ENCODE peak calls at places on chromosomes 4 and X, in four cellular contexts. F is adrenal gland, U is H1, H is transverse colon. B is an unnamed sample.

GRCh38 chr4:23149815-23150214 is 457.1 kb downstream of the GBA3 start:
- DNase-seq in H (no peak), U (no peak), F (no peak), B (no peak)

GRCh38 chrX:53262918-53263394 is 18.4 kb downstream of the IQSEC2 start:
- DNase-seq in F (no peak), U (no peak), H (no peak), B (peak)

GRCh38 chr4:118265312-118266144 is 87.3 kb downstream of the PRSS12 start:
- DNase-seq in F (no peak), H (peak), U (no peak), B (no peak)

GRCh38 chrX:40169193-40170086 is 71.7 kb upstream of the BCOR start:
- DNase-seq in U (peak), H (peak), F (peak), B (peak)

GRCh38 chr4:66357316-66357715 is 687.0 kb upstream of the EPHA5 start:
- DNase-seq in F (no peak), U (no peak), H (no peak), B (no peak)

GRCh38 chr4:7854697-7855370 is 84.8 kb downstream of the AFAP1 start:
- DNase-seq in U (no peak), H (no peak), F (no peak), B (no peak)

GRCh38 chr4:109820563-109820962 is 5.0 kb downstream of the GAR1 start:
- DNase-seq in H (no peak), U (no peak), F (no peak), B (no peak)

GRCh38 chrX:153646620-153647373 is at the start of gene DUSP9:
- DNase-seq in F (peak), H (no peak), U (no peak), B (peak)

GRCh38 chr4:47528651-47529050 is 43.6 kb downstream of the ATP10D start:
- DNase-seq in F (no peak), H (no peak), U (no peak), B (no peak)

GRCh38 chr4:4694296-4694772 is 152.5 kb upstream of the STX18 start:
- DNase-seq in H (no peak), F (peak), U (peak), B (peak)

GRCh38 chr4:140254656-140255299 is 100.8 kb upstream of the MAML3 start:
- DNase-seq in F (no peak), H (no peak), U (no peak), B (no peak)

DNA sequence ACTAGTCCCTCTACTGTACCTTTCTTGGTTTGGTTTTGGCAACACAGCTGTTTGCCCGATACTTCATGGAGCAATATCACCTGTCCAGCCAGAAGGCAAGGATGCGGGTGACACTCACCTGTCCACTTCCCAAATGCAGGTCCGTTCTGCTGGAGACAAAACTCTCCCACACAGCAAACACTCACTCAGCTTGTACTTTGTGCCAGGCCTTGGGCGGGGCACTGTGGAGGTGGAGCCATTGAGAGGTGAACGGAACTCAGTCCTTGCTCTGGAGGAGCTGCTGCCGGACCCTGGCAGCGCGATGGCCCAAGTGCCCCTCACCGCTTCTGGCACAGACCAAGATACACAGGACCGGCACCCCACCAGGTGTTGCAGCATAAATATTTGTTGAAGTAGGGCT is 15.3 kb upstream of the HMGB3 start:
- DNase-seq in H (peak), U (no peak), F (no peak), B (no peak)
- TF ChIP-seq POLR2A in H (no peak), U (no peak), F (no peak), B (no peak)

GRCh38 chr4:36241771-36242170 is 2.5 kb downstream of the ARAP2 start:
- DNase-seq in F (no peak), H (no peak), U (no peak), B (no peak)

GRCh38 chr4:36249605-36250004 is 5.3 kb upstream of the ARAP2 start:
- DNase-seq in U (no peak), H (no peak), F (no peak), B (no peak)

GRCh38 chr4:36243355-36244256 is 708 bp downstream of the ARAP2 start:
- DNase-seq in F (peak), U (peak), H (peak), B (no peak)

GRCh38 chr4:36242629-36243354 is 1.5 kb downstream of the ARAP2 start:
- DNase-seq in F (no peak), U (no peak), H (no peak), B (no peak)

DNA sequence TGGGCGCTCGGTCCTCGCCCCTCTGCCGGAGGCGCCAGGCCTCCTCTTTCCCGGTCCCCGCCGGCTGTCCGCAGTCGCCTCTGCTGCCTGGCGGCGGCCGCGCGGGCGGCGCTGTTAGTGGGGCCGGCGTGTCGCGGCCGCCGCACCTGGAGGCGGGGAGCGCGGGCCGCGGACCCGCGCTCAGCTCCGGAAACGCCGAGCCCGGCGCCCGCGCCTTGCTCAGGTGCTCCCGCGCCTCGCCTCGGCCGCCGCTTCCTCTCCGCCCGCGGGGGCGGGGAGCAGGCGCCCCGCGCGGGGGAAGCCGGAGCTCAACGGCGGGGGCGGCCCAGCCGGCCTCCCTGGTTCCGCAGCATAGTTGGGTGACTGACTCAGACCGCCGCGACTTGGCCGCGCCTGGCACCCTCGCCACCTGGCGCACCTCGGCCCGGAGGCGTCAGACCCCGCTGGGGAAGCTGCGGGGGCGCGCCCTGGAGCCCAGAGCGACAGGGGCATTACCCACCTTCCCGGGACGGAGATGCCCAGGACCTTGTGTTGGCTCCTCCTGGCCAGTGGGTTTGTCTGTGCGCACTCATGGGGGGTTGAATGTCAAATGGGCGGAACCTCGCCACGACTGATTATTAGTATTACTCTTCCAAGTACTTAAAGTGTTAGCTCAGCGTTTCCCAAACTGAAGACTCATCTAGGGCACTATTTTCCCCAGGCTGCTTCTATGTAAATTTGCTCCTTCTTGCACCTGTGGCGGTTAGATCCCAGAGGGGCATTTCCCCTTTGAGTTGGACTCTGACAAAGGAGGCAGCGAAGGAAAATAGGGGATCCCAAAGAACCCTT is at the start of gene ARAP2:
- DNase-seq in F (peak), H (peak), U (peak), B (peak)
- TF ChIP-seq CTCF in F (no peak), H (peak), U (peak), B (peak)

GRCh38 chr4:165381821-165382373 is 3.1 kb downstream of the CPE start:
- DNase-seq in F (no peak), U (no peak), H (no peak), B (no peak)

GRCh38 chr4:165375465-165375864 is 3.3 kb upstream of the CPE start:
- DNase-seq in F (no peak), U (no peak), H (no peak), B (no peak)

GRCh38 chr4:165378398-165378762 is 428 bp upstream of the CPE start:
- DNase-seq in U (no peak), F (no peak), H (no peak), B (no peak)

GRCh38 chr4:165379662-165380061 is 854 bp downstream of the CPE start:
- DNase-seq in U (peak), F (no peak), H (no peak), B (no peak)

GRCh38 chr4:165378763-165379631 is at the start of gene CPE:
- DNase-seq in H (peak), U (peak), F (peak), B (peak)
- TF ChIP-seq POLR2A in H (peak), U (peak), F (peak), B (no peak)

GRCh38 chrX:74490249-74490648 is 69.0 kb downstream of the SLC16A2 start:
- DNase-seq in F (no peak), H (no peak), U (no peak), B (peak)

GRCh38 chrX:74493806-74494205 is 72.5 kb downstream of the SLC16A2 start:
- DNase-seq in U (no peak), F (no peak), H (no peak), B (no peak)

GRCh38 chrX:74492720-74493201 is 71.5 kb downstream of the SLC16A2 start:
- DNase-seq in H (no peak), F (no peak), U (peak), B (peak)
- TF ChIP-seq CTCF in H (no peak), F (no peak), U (peak), B (no peak)

DNA sequence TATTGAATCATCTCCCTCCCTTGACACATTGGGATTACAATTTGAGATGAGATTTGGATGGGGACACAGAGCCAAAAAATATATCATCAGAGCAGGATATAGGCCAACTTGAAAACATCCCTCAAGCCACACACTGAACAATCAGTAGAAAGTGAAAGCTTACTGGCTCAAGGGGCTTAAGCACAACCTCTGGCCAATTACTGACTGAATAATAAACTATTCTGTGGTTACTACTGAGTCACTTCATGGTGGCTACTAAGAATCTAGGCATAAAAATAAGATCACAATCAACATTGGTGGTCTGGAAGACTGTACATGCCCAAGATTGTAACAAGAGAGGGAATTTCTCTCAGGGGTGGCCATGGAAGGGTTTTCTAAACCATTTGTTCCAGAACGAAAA is 27.4 kb upstream of the GPR174 start:
- DNase-seq in U (no peak), H (no peak), F (no peak), B (no peak)
- TF ChIP-seq POLR2A in U (no peak), H (no peak), F (no peak), B (no peak)

GRCh38 chrX:135522878-135523693 is 2.6 kb downstream of the INTS6L start:
- DNase-seq in U (no peak), F (no peak), H (no peak), B (peak)

GRCh38 chrX:135520022-135520552 is 373 bp upstream of the INTS6L start:
- DNase-seq in H (no peak), U (no peak), F (no peak), B (no peak)

GRCh38 chrX:135522132-135522530 is 1.7 kb downstream of the INTS6L start:
- DNase-seq in H (no peak), U (no peak), F (no peak), B (no peak)

GRCh38 chrX:135520553-135521404 is at the start of gene INTS6L:
- DNase-seq in H (peak), U (peak), F (peak), B (peak)

GRCh38 chrX:135521405-135522131 is 1.1 kb downstream of the INTS6L start:
- DNase-seq in F (peak), U (peak), H (peak), B (peak)
- TF ChIP-seq CTCF in F (no peak), U (no peak), H (no peak), B (no peak)

GRCh38 chr4:145938618-145939177 is at the start of gene ZNF827:
- DNase-seq in H (peak), F (peak), U (peak), B (peak)
- TF ChIP-seq POLR2A in H (peak), F (no peak), U (peak), B (no peak)

DNA sequence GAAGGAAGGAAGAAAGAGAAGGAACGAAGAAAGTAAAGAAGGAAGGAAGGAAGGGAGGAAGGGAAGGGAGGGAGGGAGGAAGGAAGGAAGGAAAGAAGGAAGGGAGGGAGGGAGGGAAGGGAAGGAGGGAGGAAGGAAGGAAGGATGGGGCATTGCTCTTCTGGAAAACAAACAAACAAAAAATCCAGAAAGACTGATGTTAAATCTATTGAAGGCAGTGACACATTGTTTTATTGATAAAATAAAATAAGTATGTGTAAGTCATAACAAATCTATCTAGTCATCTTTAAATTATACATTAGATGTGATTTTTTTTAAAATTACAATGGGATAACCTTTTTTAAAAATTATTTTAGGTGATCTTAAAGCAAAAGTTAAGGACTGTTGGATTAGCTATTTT is 1245.5 kb downstream of the STIM2 start:
- DNase-seq in U (no peak), F (no peak), H (no peak), B (no peak)
- TF ChIP-seq CTCF in U (no peak), F (no peak), H (no peak), B (no peak)

GRCh38 chrX:102712967-102713677 is 874 bp downstream of the GPRASP2 start:
- DNase-seq in U (peak), F (peak), H (peak), B (no peak)

GRCh38 chrX:102711872-102712215 is 404 bp upstream of the GPRASP2 start:
- DNase-seq in U (no peak), H (no peak), F (no peak), B (no peak)

GRCh38 chrX:102714994-102715393 is 2.7 kb downstream of the GPRASP2 start:
- DNase-seq in F (no peak), H (no peak), U (peak), B (no peak)

GRCh38 chrX:102708900-102709299 is 3.3 kb upstream of the GPRASP2 start:
- DNase-seq in H (no peak), U (no peak), F (no peak), B (no peak)

GRCh38 chrX:102712216-102712966 is at the start of gene GPRASP2:
- DNase-seq in U (peak), H (peak), F (peak), B (no peak)
- TF ChIP-seq POLR2A in U (no peak), H (no peak), F (no peak), B (no peak)